ENCODE peak calls at places on chromosomes 5 and 9, in four cellular contexts. J is tibial artery; B is sigmoid colon; W is stimulated activated CD8-positive, alpha-beta memory T cell treated with anti-CD3 and anti-CD28 coated beads, Interleukin-7, amount 100 ng/mL, for 1 hour. L is an unnamed sample.
A peak's percentile ranks its signal among the peaks of the same experiment; 100 is the strongest.

GRCh38 chr9:89448381-89448780 is 49.5 kb downstream of the SEMA4D start:
- DNase-seq in J (no peak), B (no peak), W (no peak), L (no peak)

GRCh38 chr5:60540855-60541805 is 158.8 kb downstream of the DEPDC1B start:
- DNase-seq in J (no peak), B (no peak), W (no peak), L (no peak)

GRCh38 chr9:1939926-1940368 is 75.2 kb upstream of the SMARCA2 start:
- DNase-seq in J (no peak), B (no peak), W (no peak), L (no peak)

GRCh38 chr9:36935332-36935731 is 98.7 kb downstream of the PAX5 start:
- DNase-seq in J (no peak), B (no peak), W (no peak), L (no peak)

GRCh38 chr5:148858547-148858946 is 32.1 kb downstream of the ADRB2 start:
- DNase-seq in J (no peak), B (no peak), W (no peak), L (no peak)

GRCh38 chr5:180625791-180626660 is 23.4 kb downstream of the FLT4 start:
- DNase-seq in J (no peak), B (no peak), W (no peak), L (no peak)

GRCh38 chr5:124980174-124980941 is 233.9 kb upstream of the ZNF608 start:
- DNase-seq in J (no peak), B (no peak), W (no peak), L (no peak)

GRCh38 chr5:35926389-35927051 is 11.9 kb downstream of the CAPSL start:
- DNase-seq in J (no peak), B (no peak), W (no peak), L (no peak)

GRCh38 chr5:61023131-61023530 is 78.1 kb downstream of the NDUFAF2 start:
- DNase-seq in J (no peak), B (no peak), W (no peak), L (no peak)

GRCh38 chr5:44099643-44100042 is 289.6 kb downstream of the FGF10 start:
- DNase-seq in J (no peak), B (no peak), W (no peak), L (no peak)

GRCh38 chr5:126129431-126129830 is 293.8 kb upstream of the GRAMD2B start:
- DNase-seq in J (no peak), B (no peak), W (no peak), L (no peak)

GRCh38 chr9:97075289-97075870 is 36.4 kb upstream of the CTSV start:
- DNase-seq in J (no peak), B (no peak), W (no peak), L (no peak)

GRCh38 chr5:989961-990530 is 18.6 kb upstream of the NKD2 start:
- DNase-seq in J (peak; percentile 80), B (peak; percentile 90), W (no peak), L (no peak)

GRCh38 chr9:38142201-38142600 is 73.2 kb upstream of the SHB start:
- DNase-seq in J (no peak), B (no peak), W (no peak), L (no peak)

GRCh38 chr5:371811-372555 is 50.5 kb downstream of the AHRR start:
- DNase-seq in J (peak; percentile 48), B (no peak), W (no peak), L (no peak)

GRCh38 chr9:90546200-90546599 is 96.4 kb downstream of the DIRAS2 start:
- DNase-seq in J (no peak), B (no peak), W (no peak), L (peak; percentile 53)

GRCh38 chr5:154603011-154603410 is 125.0 kb upstream of the HAND1 start:
- DNase-seq in J (no peak), B (no peak), W (no peak), L (no peak)

GRCh38 chr9:26657958-26658357 is 234.6 kb downstream of the CAAP1 start:
- DNase-seq in J (no peak), B (no peak), W (no peak), L (no peak)

GRCh38 chr9:135252980-135253304 is 165.5 kb downstream of the OLFM1 start:
- DNase-seq in J (no peak), B (peak; percentile 45), W (no peak), L (no peak)

GRCh38 chr5:7391688-7392400 is 4.1 kb upstream of the ADCY2 start:
- DNase-seq in J (no peak), B (no peak), W (no peak), L (no peak)

GRCh38 chr5:116799401-116799800 is 224.8 kb upstream of the SEMA6A start:
- DNase-seq in J (no peak), B (no peak), W (no peak), L (no peak)

GRCh38 chr5:38321978-38322377 is 63.6 kb downstream of the EGFLAM start:
- DNase-seq in J (no peak), B (no peak), W (no peak), L (no peak)

GRCh38 chr5:57598756-57599155 is 116.1 kb upstream of the ACTBL2 start:
- DNase-seq in J (no peak), B (no peak), W (no peak), L (peak; percentile 65)

GRCh38 chr9:37449877-37450632 is 15.2 kb downstream of the ZBTB5 start:
- DNase-seq in J (no peak), B (no peak), W (no peak), L (no peak)

GRCh38 chr5:76283670-76284069 is 119.4 kb upstream of the IQGAP2 start:
- DNase-seq in J (no peak), B (no peak), W (no peak), L (no peak)

GRCh38 chr9:123999668-124000067 is 11.9 kb upstream of the LHX2 start:
- DNase-seq in J (no peak), B (no peak), W (no peak), L (no peak)

GRCh38 chr9:34591091-34591910 is 1.8 kb upstream of the CNTFR start:
- DNase-seq in J (peak; percentile 91), B (peak; percentile 93), W (peak; percentile 53), L (peak; percentile 32)

GRCh38 chr9:98830554-98830953 is 23.1 kb downstream of the GALNT12 start:
- DNase-seq in J (no peak), B (no peak), W (no peak), L (no peak)

GRCh38 chr5:139146809-139147742 is 51.1 kb downstream of the SIL1 start:
- DNase-seq in J (no peak), B (no peak), W (no peak), L (no peak)

GRCh38 chr9:23665635-23666034 is 160.4 kb downstream of the ELAVL2 start:
- DNase-seq in J (no peak), B (no peak), W (no peak), L (no peak)

GRCh38 chr9:37929441-37929895 is 25.5 kb upstream of the SLC25A51 start:
- DNase-seq in J (no peak), B (no peak), W (no peak), L (no peak)

GRCh38 chr9:95343725-95344287 is 26.3 kb upstream of the FANCC start:
- DNase-seq in J (no peak), B (no peak), W (no peak), L (no peak)

GRCh38 chr9:7237473-7238243 is 479.9 kb downstream of the KDM4C start:
- DNase-seq in J (no peak), B (no peak), W (no peak), L (no peak)

GRCh38 chr5:32790411-32790951 is 79.4 kb downstream of the NPR3 start:
- DNase-seq in J (no peak), B (no peak), W (no peak), L (no peak)

L was measured in AG04450.